ENCODE peak calls at places on chromosome 20, in seven cellular contexts. One of them, this sample, is unnamed. For H3K4me1, the result is how much of the 10 kb centered on the place peaks cover.

GRCh38 chr20:1656844-1657243 is 735 bp downstream of the SIRPG start:
- DNase-seq in sigmoid colon: no peak
- DNase-seq in body of pancreas: no peak
- DNase-seq in HCT116: no peak
- DNase-seq in tibial artery: no peak
- DNase-seq in CD8-positive, alpha-beta T cell: no peak
- DNase-seq in GM12878: no peak
- DNase-seq in this sample: no peak

GRCh38 chr20:22816016-22816415 is 219.1 kb upstream of the SSTR4 start:
- DNase-seq in sigmoid colon: no peak
- DNase-seq in body of pancreas: no peak
- DNase-seq in HCT116: no peak
- DNase-seq in tibial artery: no peak
- DNase-seq in CD8-positive, alpha-beta T cell: no peak
- DNase-seq in GM12878: no peak
- DNase-seq in this sample: no peak

GRCh38 chr20:25360631-25361286 is 29.9 kb downstream of the ABHD12 start:
- DNase-seq in sigmoid colon: no peak
- DNase-seq in body of pancreas: no peak
- DNase-seq in HCT116: no peak
- DNase-seq in tibial artery: no peak
- DNase-seq in CD8-positive, alpha-beta T cell: no peak
- DNase-seq in GM12878: no peak
- DNase-seq in this sample: no peak

GRCh38 chr20:53660078-53660909 is 66.7 kb upstream of the ZNF217 start:
- DNase-seq in sigmoid colon: peak
- DNase-seq in body of pancreas: no peak
- DNase-seq in HCT116: no peak
- DNase-seq in tibial artery: no peak
- DNase-seq in CD8-positive, alpha-beta T cell: no peak
- DNase-seq in GM12878: no peak
- DNase-seq in this sample: peak

GRCh38 chr20:19327401-19327800 is 115.0 kb downstream of the SLC24A3 start:
- DNase-seq in sigmoid colon: no peak
- DNase-seq in body of pancreas: no peak
- DNase-seq in HCT116: no peak
- DNase-seq in tibial artery: no peak
- DNase-seq in CD8-positive, alpha-beta T cell: no peak
- DNase-seq in GM12878: no peak
- DNase-seq in this sample: no peak

GRCh38 chr20:32438331-32438858 is 80.3 kb downstream of the ASXL1 start:
- DNase-seq in sigmoid colon: no peak
- DNase-seq in body of pancreas: no peak
- DNase-seq in HCT116: no peak
- DNase-seq in tibial artery: no peak
- DNase-seq in CD8-positive, alpha-beta T cell: no peak
- DNase-seq in GM12878: no peak
- DNase-seq in this sample: no peak

GRCh38 chr20:50314326-50314725 is 123.7 kb downstream of the CEBPB start:
- DNase-seq in sigmoid colon: peak
- DNase-seq in body of pancreas: no peak
- DNase-seq in HCT116: no peak
- DNase-seq in tibial artery: no peak
- DNase-seq in CD8-positive, alpha-beta T cell: no peak
- DNase-seq in GM12878: no peak
- DNase-seq in this sample: no peak

GRCh38 chr20:49262444-49262843 is 15.4 kb downstream of the ZNFX1 start:
- DNase-seq in sigmoid colon: no peak
- DNase-seq in body of pancreas: no peak
- DNase-seq in HCT116: no peak
- DNase-seq in tibial artery: no peak
- DNase-seq in CD8-positive, alpha-beta T cell: no peak
- DNase-seq in GM12878: no peak
- DNase-seq in this sample: no peak

GRCh38 chr20:17507032-17507431 is 24.1 kb downstream of the BFSP1 start:
- DNase-seq in sigmoid colon: no peak
- DNase-seq in body of pancreas: no peak
- DNase-seq in HCT116: no peak
- DNase-seq in tibial artery: no peak
- DNase-seq in CD8-positive, alpha-beta T cell: no peak
- DNase-seq in GM12878: no peak
- DNase-seq in this sample: no peak

GRCh38 chr20:33707668-33708067 is 12.4 kb downstream of the PXMP4 start:
- DNase-seq in sigmoid colon: no peak
- DNase-seq in body of pancreas: no peak
- DNase-seq in HCT116: no peak
- DNase-seq in tibial artery: no peak
- DNase-seq in CD8-positive, alpha-beta T cell: no peak
- DNase-seq in GM12878: no peak
- DNase-seq in this sample: no peak

GRCh38 chr20:49747707-49748524 is 34.2 kb upstream of the B4GALT5 start:
- DNase-seq in sigmoid colon: peak
- DNase-seq in body of pancreas: peak
- DNase-seq in HCT116: no peak
- DNase-seq in tibial artery: peak
- DNase-seq in CD8-positive, alpha-beta T cell: no peak
- DNase-seq in GM12878: no peak
- DNase-seq in this sample: peak

GRCh38 chr20:9617062-9617461 is 102.7 kb downstream of the LAMP5 start:
- DNase-seq in sigmoid colon: no peak
- DNase-seq in body of pancreas: peak
- DNase-seq in HCT116: peak
- DNase-seq in tibial artery: peak
- DNase-seq in CD8-positive, alpha-beta T cell: peak
- DNase-seq in GM12878: no peak
- DNase-seq in this sample: peak

GRCh38 chr20:25539742-25540201 is 45.6 kb downstream of the NINL start:
- DNase-seq in sigmoid colon: no peak
- DNase-seq in body of pancreas: no peak
- DNase-seq in HCT116: no peak
- DNase-seq in tibial artery: no peak
- DNase-seq in CD8-positive, alpha-beta T cell: no peak
- DNase-seq in GM12878: no peak
- DNase-seq in this sample: no peak

DNA sequence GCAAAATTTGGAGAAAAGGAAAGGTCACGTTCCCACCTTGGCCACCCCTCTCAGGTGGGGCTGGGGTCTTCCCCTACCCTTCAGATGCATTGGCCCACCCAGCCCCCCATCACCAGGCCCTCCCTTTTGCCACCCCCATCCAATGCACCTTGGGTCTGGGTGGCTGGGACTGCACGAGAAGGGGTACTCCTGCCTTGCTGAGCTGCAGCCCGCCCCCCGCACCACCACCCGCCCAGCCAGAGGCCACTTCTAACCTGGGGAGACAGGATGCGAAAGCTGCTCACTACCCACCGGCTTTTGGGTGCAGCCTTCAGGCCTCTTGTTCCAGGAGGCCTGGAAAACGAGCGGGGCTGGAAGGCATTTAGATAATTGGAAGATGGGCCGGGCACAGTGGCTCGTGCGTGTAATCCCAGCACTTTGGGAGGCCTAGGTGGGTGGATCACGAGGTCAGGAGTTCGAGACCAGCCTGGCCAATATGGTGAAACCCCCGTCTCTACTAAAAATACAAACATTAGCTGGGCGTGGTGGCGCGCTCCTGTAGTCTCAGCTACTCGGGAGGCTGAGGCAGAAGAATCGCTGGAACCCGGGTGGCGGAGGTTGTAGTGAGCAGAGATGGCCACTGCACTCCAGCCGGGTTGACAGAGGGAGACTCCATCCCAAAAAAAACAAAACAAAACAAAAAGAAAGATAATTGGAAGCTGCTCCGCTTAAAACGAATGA is 1.2 kb upstream of the CDC25B start:
- DNase-seq in sigmoid colon: no peak
- DNase-seq in body of pancreas: no peak
- DNase-seq in HCT116: no peak
- DNase-seq in tibial artery: no peak
- DNase-seq in CD8-positive, alpha-beta T cell: no peak
- DNase-seq in GM12878: no peak
- DNase-seq in this sample: no peak
- H3K4me3 ChIP-seq in sigmoid colon: peak
- H3K4me3 ChIP-seq in body of pancreas: no peak
- H3K4me3 ChIP-seq in HCT116: peak
- H3K4me3 ChIP-seq in tibial artery: peak
- H3K4me3 ChIP-seq in CD8-positive, alpha-beta T cell: peak
- H3K4me3 ChIP-seq in GM12878: peak
- H3K4me3 ChIP-seq in this sample: peak

GRCh38 chr20:51631953-51632352 is 89.4 kb upstream of the NFATC2 start:
- DNase-seq in sigmoid colon: no peak
- DNase-seq in body of pancreas: no peak
- DNase-seq in HCT116: no peak
- DNase-seq in tibial artery: no peak
- DNase-seq in CD8-positive, alpha-beta T cell: no peak
- DNase-seq in GM12878: no peak
- DNase-seq in this sample: no peak
- H3K27ac ChIP-seq in sigmoid colon: peak
- H3K27ac ChIP-seq in body of pancreas: no peak
- H3K27ac ChIP-seq in HCT116: peak
- H3K27ac ChIP-seq in tibial artery: peak
- H3K27ac ChIP-seq in CD8-positive, alpha-beta T cell: no peak
- H3K27ac ChIP-seq in GM12878: no peak
- H3K27ac ChIP-seq in this sample: peak

GRCh38 chr20:37297066-37297736 is 7.7 kb downstream of the MANBAL start:
- DNase-seq in sigmoid colon: peak
- DNase-seq in body of pancreas: no peak
- DNase-seq in HCT116: no peak
- DNase-seq in tibial artery: no peak
- DNase-seq in CD8-positive, alpha-beta T cell: no peak
- DNase-seq in GM12878: no peak
- DNase-seq in this sample: no peak
- H3K4me1 ChIP-seq in sigmoid colon: half or more
- H3K4me1 ChIP-seq in body of pancreas: half or more
- H3K4me1 ChIP-seq in HCT116: under half
- H3K4me1 ChIP-seq in tibial artery: half or more
- H3K4me1 ChIP-seq in CD8-positive, alpha-beta T cell: under half
- H3K4me1 ChIP-seq in GM12878: half or more
- H3K4me1 ChIP-seq in this sample: under half

GRCh38 chr20:35771367-35771688 is 487 bp upstream of the PHF20 start:
- DNase-seq in sigmoid colon: no peak
- DNase-seq in body of pancreas: no peak
- DNase-seq in HCT116: no peak
- DNase-seq in tibial artery: no peak
- DNase-seq in CD8-positive, alpha-beta T cell: no peak
- DNase-seq in GM12878: no peak
- DNase-seq in this sample: no peak

GRCh38 chr20:35776513-35777101 is 4.8 kb downstream of the PHF20 start:
- DNase-seq in sigmoid colon: peak
- DNase-seq in body of pancreas: peak
- DNase-seq in HCT116: no peak
- DNase-seq in tibial artery: peak
- DNase-seq in CD8-positive, alpha-beta T cell: no peak
- DNase-seq in GM12878: no peak
- DNase-seq in this sample: peak

GRCh38 chr20:35772563-35773058 is 796 bp downstream of the PHF20 start:
- DNase-seq in sigmoid colon: no peak
- DNase-seq in body of pancreas: no peak
- DNase-seq in HCT116: no peak
- DNase-seq in tibial artery: no peak
- DNase-seq in CD8-positive, alpha-beta T cell: no peak
- DNase-seq in GM12878: no peak
- DNase-seq in this sample: no peak

GRCh38 chr20:35771689-35772562 is at the start of gene PHF20:
- DNase-seq in sigmoid colon: peak
- DNase-seq in body of pancreas: peak
- DNase-seq in HCT116: peak
- DNase-seq in tibial artery: peak
- DNase-seq in CD8-positive, alpha-beta T cell: peak
- DNase-seq in GM12878: peak
- DNase-seq in this sample: peak

GRCh38 chr20:35773154-35773751 is 1.4 kb downstream of the PHF20 start:
- DNase-seq in sigmoid colon: peak
- DNase-seq in body of pancreas: no peak
- DNase-seq in HCT116: no peak
- DNase-seq in tibial artery: peak
- DNase-seq in CD8-positive, alpha-beta T cell: peak
- DNase-seq in GM12878: peak
- DNase-seq in this sample: peak
- H3K4me3 ChIP-seq in sigmoid colon: peak
- H3K4me3 ChIP-seq in body of pancreas: no peak
- H3K4me3 ChIP-seq in HCT116: peak
- H3K4me3 ChIP-seq in tibial artery: peak
- H3K4me3 ChIP-seq in CD8-positive, alpha-beta T cell: peak
- H3K4me3 ChIP-seq in GM12878: peak
- H3K4me3 ChIP-seq in this sample: no peak

DNA sequence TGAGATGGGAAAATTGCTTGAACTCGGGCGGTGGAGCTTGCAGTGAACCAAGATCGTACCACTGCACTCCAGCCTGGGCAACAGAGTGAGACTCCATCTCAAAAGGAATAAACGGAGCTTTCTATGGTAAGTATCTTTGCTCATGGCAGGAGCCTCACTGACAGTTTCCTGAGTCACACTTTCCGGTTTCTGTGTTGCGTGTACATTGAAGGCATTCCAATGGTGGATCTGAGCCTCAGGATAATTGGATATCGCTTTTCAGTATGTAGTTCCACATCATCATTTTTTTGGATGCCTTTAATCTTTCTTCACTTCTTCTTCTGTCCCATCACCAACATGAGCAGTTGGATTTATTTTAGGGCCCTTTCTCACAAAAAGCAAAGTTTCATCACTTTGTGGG is 28.6 kb upstream of the GTSF1L start:
- DNase-seq in sigmoid colon: no peak
- DNase-seq in body of pancreas: no peak
- DNase-seq in HCT116: no peak
- DNase-seq in tibial artery: no peak
- DNase-seq in CD8-positive, alpha-beta T cell: no peak
- DNase-seq in GM12878: no peak
- DNase-seq in this sample: no peak
- H3K27ac ChIP-seq in sigmoid colon: no peak
- H3K27ac ChIP-seq in body of pancreas: no peak
- H3K27ac ChIP-seq in HCT116: no peak
- H3K27ac ChIP-seq in tibial artery: no peak
- H3K27ac ChIP-seq in CD8-positive, alpha-beta T cell: no peak
- H3K27ac ChIP-seq in GM12878: no peak
- H3K27ac ChIP-seq in this sample: no peak

DNA sequence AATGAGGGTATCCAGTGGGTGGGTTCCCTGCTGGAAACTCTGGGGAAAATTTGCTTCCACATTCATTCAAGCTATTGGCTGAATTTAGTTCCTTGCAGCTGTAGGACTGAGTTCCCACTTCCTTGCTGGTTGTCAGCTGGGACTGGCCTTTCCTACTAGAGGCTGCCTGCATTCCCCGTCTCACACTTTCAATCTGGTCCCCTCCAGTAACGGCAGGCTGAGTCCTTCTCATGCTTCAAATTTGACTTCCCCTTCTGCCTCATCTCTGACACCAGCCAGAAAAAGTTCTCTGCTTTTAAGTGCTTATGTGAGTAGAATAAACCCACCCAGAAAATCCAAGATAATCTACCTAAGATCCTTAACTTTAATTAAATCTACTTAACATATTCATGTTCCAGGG is 4.4 kb downstream of the CSNK2A1 start:
- DNase-seq in sigmoid colon: no peak
- DNase-seq in body of pancreas: no peak
- DNase-seq in HCT116: no peak
- DNase-seq in tibial artery: no peak
- DNase-seq in CD8-positive, alpha-beta T cell: no peak
- DNase-seq in GM12878: no peak
- DNase-seq in this sample: no peak
- H3K4me1 ChIP-seq in sigmoid colon: half or more
- H3K4me1 ChIP-seq in body of pancreas: half or more
- H3K4me1 ChIP-seq in HCT116: under half
- H3K4me1 ChIP-seq in tibial artery: half or more
- H3K4me1 ChIP-seq in CD8-positive, alpha-beta T cell: half or more
- H3K4me1 ChIP-seq in GM12878: under half
- H3K4me1 ChIP-seq in this sample: half or more

This sample was measured in heart left ventricle.